ENCODE peak calls at places on chromosomes 16 and 17, in eight cellular contexts. D, Y, Q, S, L, J, W and T are unnamed samples.

GRCh38 chr17:58520843-58521430 is 6.5 kb upstream of the MTMR4 start:
- DNase-seq in Q (no peak), W (peak; percentile 64), S (no peak), D (no peak), L (peak; percentile 62), J (no peak), Y (peak; percentile 42), T (no peak)

GRCh38 chr16:8253718-8254117 is 336.6 kb downstream of the TMEM114 start:
- DNase-seq in W (no peak), D (no peak), Y (no peak), L (no peak), J (no peak), Q (no peak), S (no peak), T (no peak)

GRCh38 chr17:27939489-27940465 is 46.6 kb upstream of the LYRM9 start:
- DNase-seq in D (no peak), S (no peak), L (no peak), J (no peak), Y (no peak), Q (no peak), W (no peak), T (no peak)

GRCh38 chr16:27208081-27208692 is 4.9 kb downstream of the KDM8 start:
- DNase-seq in Y (no peak), S (no peak), J (no peak), W (no peak), D (no peak), L (no peak), Q (no peak), T (no peak)

GRCh38 chr16:5882087-5882661 is 784.6 kb upstream of the EEF2KMT start:
- DNase-seq in Q (no peak), D (no peak), S (no peak), Y (no peak), J (peak; percentile 13), W (no peak), L (no peak), T (no peak)

GRCh38 chr16:86751081-86752030 is 173.0 kb downstream of the FOXL1 start:
- DNase-seq in W (no peak), Q (no peak), J (no peak), D (no peak), Y (no peak), S (no peak), L (no peak), T (peak; percentile 86)

GRCh38 chr16:11250091-11250785 is 5.8 kb downstream of the SOCS1 start:
- DNase-seq in W (no peak), D (no peak), Q (no peak), S (no peak), J (no peak), Y (no peak), L (peak; percentile 72), T (no peak)

GRCh38 chr17:68290268-68290954 is 516 bp downstream of the SLC16A6 start:
- DNase-seq in W (no peak), L (peak; percentile 71), J (no peak), Q (no peak), D (no peak), Y (peak; percentile 60), S (no peak), T (no peak)

GRCh38 chr16:4064950-4065352 is 51.3 kb downstream of the ADCY9 start:
- DNase-seq in L (peak; percentile 14), Y (no peak), S (no peak), W (no peak), J (no peak), Q (no peak), D (no peak), T (no peak)

GRCh38 chr17:48990882-48991357 is 6.3 kb upstream of the IGF2BP1 start:
- DNase-seq in S (no peak), L (peak; percentile 22), W (no peak), Q (no peak), Y (no peak), D (no peak), J (peak; percentile 41), T (no peak)

GRCh38 chr16:17138801-17139200 is 332.0 kb downstream of the XYLT1 start:
- DNase-seq in L (peak; percentile 67), D (no peak), W (no peak), Q (no peak), S (no peak), J (peak; percentile 61), Y (no peak), T (no peak)

GRCh38 chr17:7667616-7668406 is 17.1 kb downstream of the ATP1B2 start:
- DNase-seq in J (no peak), W (no peak), L (no peak), D (no peak), Y (no peak), S (no peak), Q (no peak), T (no peak)

GRCh38 chr16:69324013-69324531 is 6.3 kb downstream of the PDF start:
- DNase-seq in L (no peak), Q (no peak), S (no peak), W (no peak), Y (peak; percentile 57), D (no peak), J (no peak), T (no peak)

GRCh38 chr17:16304832-16305231 is 48.4 kb downstream of the CENPV start:
- DNase-seq in W (peak; percentile 63), L (no peak), Y (peak; percentile 50), Q (no peak), J (no peak), S (no peak), D (no peak), T (peak; percentile 40)

GRCh38 chr17:17924857-17925250 is 47.3 kb downstream of the TOM1L2 start:
- DNase-seq in D (no peak), S (no peak), J (no peak), Q (no peak), L (no peak), W (no peak), Y (no peak), T (no peak)

GRCh38 chr17:17926840-17927449 is 45.3 kb downstream of the TOM1L2 start:
- DNase-seq in Q (no peak), W (peak; percentile 32), J (no peak), D (no peak), L (no peak), S (no peak), Y (no peak), T (no peak)

GRCh38 chr17:17926036-17926435 is 46.2 kb downstream of the TOM1L2 start:
- DNase-seq in D (no peak), Y (no peak), Q (no peak), W (no peak), S (no peak), J (no peak), L (no peak), T (no peak)

GRCh38 chr17:17922198-17922901 is 49.9 kb downstream of the TOM1L2 start:
- DNase-seq in S (no peak), J (no peak), Q (no peak), L (no peak), W (no peak), D (no peak), Y (no peak), T (no peak)

DNA sequence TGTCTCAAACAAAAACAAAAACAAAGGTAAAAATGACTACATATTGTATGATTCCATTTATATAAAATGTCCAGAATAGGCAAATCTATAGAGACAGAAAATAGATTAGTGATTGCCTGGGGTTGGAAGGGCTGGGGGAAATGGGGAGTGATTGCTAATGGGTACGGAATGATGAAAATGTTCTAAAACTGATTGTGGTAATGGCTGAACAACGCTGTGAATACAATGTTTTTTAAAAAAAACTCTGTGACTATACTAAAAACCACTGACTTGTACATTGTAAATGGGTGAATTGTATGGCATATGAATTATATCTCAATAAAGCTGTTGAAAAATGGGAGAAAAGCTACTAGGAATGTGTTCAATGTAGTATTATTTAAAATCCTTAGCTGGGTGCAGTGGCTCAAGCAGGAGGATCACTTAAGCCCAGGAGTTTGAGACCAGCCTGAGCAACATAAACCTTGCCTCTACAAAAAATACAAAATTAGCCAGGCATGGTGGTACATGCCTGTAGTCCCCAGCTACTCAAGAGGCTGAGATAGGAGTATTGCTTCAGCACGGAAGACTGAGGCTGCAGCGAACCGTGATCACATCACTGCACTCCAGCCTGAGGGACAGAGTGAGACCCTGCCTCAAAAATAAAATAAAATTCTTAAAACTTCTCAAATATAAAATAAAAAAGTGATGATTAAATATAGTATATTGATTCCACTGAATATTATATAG is 47.9 kb downstream of the TOM1L2 start:
- DNase-seq in J (no peak), L (no peak), S (no peak), W (no peak), Q (no peak), Y (no peak), D (no peak), T (no peak)
- H3K27ac ChIP-seq in J (no peak overlapping the region), L (no peak overlapping the region), S (peak overlapping the region; percentile 98), W (no peak overlapping the region), Q (no peak overlapping the region), Y (no peak overlapping the region), D (no peak overlapping the region), T (no peak overlapping the region)

GRCh38 chr17:41496803-41497484 is 7.2 kb upstream of the KRT36 start:
- DNase-seq in J (peak; percentile 91), S (peak; percentile 87), W (peak; percentile 86), Y (peak; percentile 82), D (peak; percentile 95), L (peak; percentile 84), Q (peak; percentile 12), T (peak; percentile 83)
- TF ChIP-seq MAX in J (no peak), S (peak; percentile 66), W (no peak), Y (no peak), D (no peak), L (no peak), Q (no peak), T (no peak)

GRCh38 chr17:39601758-39602532 is 5.8 kb downstream of the NEUROD2 start:
- DNase-seq in L (peak; percentile 52), Q (no peak), J (no peak), Y (peak; percentile 32), S (no peak), D (no peak), W (no peak), T (no peak)
- H3K27ac ChIP-seq in L (no peak overlapping the region), Q (no peak overlapping the region), J (no peak overlapping the region), Y (no peak overlapping the region), S (no peak overlapping the region), D (no peak overlapping the region), W (no peak overlapping the region), T (no peak overlapping the region)

GRCh38 chr16:80233097-80233835 is 307.5 kb upstream of the DYNLRB2 start:
- DNase-seq in S (no peak), Y (peak; percentile 44), D (no peak), Q (no peak), L (no peak), W (peak; percentile 20), J (no peak), T (no peak)

GRCh38 chr16:80226499-80226898 is 314.3 kb upstream of the DYNLRB2 start:
- DNase-seq in Q (no peak), S (no peak), D (no peak), J (no peak), W (no peak), L (no peak), Y (no peak), T (no peak)

GRCh38 chr16:80230328-80231117 is 310.3 kb upstream of the DYNLRB2 start:
- DNase-seq in L (no peak), W (no peak), S (no peak), D (no peak), Q (no peak), Y (no peak), J (no peak), T (no peak)

GRCh38 chr16:80231118-80231515 is 309.7 kb upstream of the DYNLRB2 start:
- DNase-seq in Q (no peak), W (no peak), D (no peak), Y (no peak), J (no peak), S (no peak), L (no peak), T (no peak)

DNA sequence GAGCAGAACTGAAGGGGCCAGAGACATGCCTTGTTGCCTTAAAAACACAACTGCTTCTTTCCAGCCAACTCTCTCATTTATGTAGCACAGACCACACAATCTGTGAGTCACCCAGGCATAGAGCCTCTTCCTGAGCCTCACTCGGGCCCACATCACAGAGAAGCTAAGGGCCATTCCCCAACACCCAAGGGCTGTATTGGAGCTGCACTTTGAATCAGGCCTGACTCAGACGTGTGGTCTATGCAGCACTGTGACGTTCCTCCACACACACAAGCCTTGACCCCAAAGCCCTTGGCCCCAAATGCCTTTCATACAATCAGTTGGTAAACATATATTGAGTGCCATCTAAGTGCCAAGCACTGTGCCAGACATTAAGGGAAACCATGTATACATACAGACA is 308.9 kb upstream of the DYNLRB2 start:
- DNase-seq in S (no peak), D (no peak), J (no peak), W (peak; percentile 48), L (no peak), Y (no peak), Q (peak; percentile 39), T (no peak)
- TF ChIP-seq MAX in S (no peak), D (no peak), J (no peak), W (no peak), L (no peak), Y (no peak), Q (no peak), T (no peak)